ENCODE peak calls at places on chromosomes 11 and 22, in six cellular contexts. D, F, S, B, U and V are unnamed samples.

GRCh38 chr22:50185384-50186087 is at the start of gene TRABD:
- DNase-seq in F (peak), S (peak), U (peak), B (peak), D (peak), V (peak)

GRCh38 chr11:121478895-121479281 is 26.1 kb upstream of the SORL1-AS1 start:
- DNase-seq in U (no peak), S (no peak), F (no peak), D (no peak), B (no peak), V (no peak)

GRCh38 chr11:78465169-78465942 is 47.7 kb upstream of the GAB2 start:
- DNase-seq in U (no peak), F (no peak), S (no peak), D (no peak), B (no peak), V (no peak)

GRCh38 chr22:23289851-23290724 is 109.8 kb downstream of the BCR start:
- DNase-seq in U (peak), B (no peak), D (peak), S (no peak), F (no peak), V (peak)

GRCh38 chr11:31812392-31813241 is 1.5 kb upstream of the PAX6 start:
- DNase-seq in F (no peak), U (no peak), S (no peak), D (peak), B (no peak), V (no peak)

GRCh38 chr11:63667993-63668392 is 3.2 kb downstream of the ATL3 start:
- DNase-seq in U (peak), S (no peak), B (peak), D (no peak), F (peak), V (peak)

GRCh38 chr11:72736452-72737069 is 15.6 kb downstream of the ARAP1 start:
- DNase-seq in B (no peak), U (peak), D (peak), F (no peak), S (no peak), V (no peak)

GRCh38 chr11:123246749-123247497 is 51.9 kb upstream of the CLMP start:
- DNase-seq in S (peak), U (peak), B (no peak), F (no peak), D (peak), V (peak)

GRCh38 chr11:79950172-79950571 is 509.3 kb upstream of the TENM4 start:
- DNase-seq in U (no peak), S (no peak), B (no peak), D (no peak), F (no peak), V (no peak)

GRCh38 chr11:125842319-125842948 is 9.3 kb downstream of the PATE4 start:
- DNase-seq in F (no peak), D (no peak), S (no peak), U (no peak), B (no peak), V (no peak)

GRCh38 chr11:115458877-115459276 is 45.3 kb downstream of the CADM1 start:
- DNase-seq in B (no peak), S (no peak), F (no peak), D (no peak), U (no peak), V (no peak)

GRCh38 chr22:33889748-33890147 is 30.5 kb downstream of the LARGE1 start:
- DNase-seq in B (no peak), F (no peak), D (no peak), S (no peak), U (no peak), V (no peak)

GRCh38 chr11:5521540-5521939 is 5.0 kb upstream of the UBQLNL start:
- DNase-seq in S (no peak), B (no peak), U (no peak), D (no peak), F (no peak), V (no peak)

GRCh38 chr22:43289976-43290663 is 53.1 kb downstream of the SCUBE1 start:
- DNase-seq in S (peak), B (no peak), U (no peak), F (no peak), D (no peak), V (no peak)

GRCh38 chr22:46148885-46149492 is 1.3 kb upstream of the PPARA start:
- DNase-seq in U (no peak), S (no peak), D (no peak), F (no peak), B (no peak), V (no peak)

GRCh38 chr11:105100976-105101630 is 38.5 kb downstream of the CARD18 start:
- DNase-seq in F (no peak), U (no peak), D (no peak), S (no peak), B (no peak), V (no peak)